ENCODE peak calls at places on chromosomes 13 and 19, in ten cellular contexts. One of them, this sample, is unnamed.

GRCh38 chr19:15104003-15104402 is 3.2 kb upstream of the SYDE1 start:
- DNase-seq in adrenal gland: no peak
- DNase-seq in A549: no peak
- DNase-seq in stimulated activated CD4-positive, alpha-beta T cell treated with anti-CD3 and anti-CD28 coated beads, Interleukin-1b, Interleukin-23, amount 100 ng/mL, for 1 hour: no peak
- DNase-seq in RWPE1: no peak
- DNase-seq in activated naive CD4-positive, alpha-beta T cell treated with anti-CD3 and anti-CD28 coated beads for 36 hours: no peak
- DNase-seq in HEK293T: no peak
- DNase-seq in NCI-H187 treated with DMSO at 0.1 percent for 48 hours: no peak
- DNase-seq in NCI-H1092: no peak
- DNase-seq in NCI-H2029 treated with DMSO at 0.1 percent for 48 hours: no peak
- DNase-seq in this sample: no peak

GRCh38 chr19:54428323-54429175 is 13.3 kb downstream of the TTYH1 start:
- DNase-seq in adrenal gland: no peak
- DNase-seq in A549: no peak
- DNase-seq in HEK293T: no peak
- DNase-seq in RWPE1: no peak
- DNase-seq in NCI-H2029 treated with DMSO at 0.1 percent for 48 hours: no peak
- DNase-seq in activated naive CD4-positive, alpha-beta T cell treated with anti-CD3 and anti-CD28 coated beads for 36 hours: no peak
- DNase-seq in NCI-H187 treated with DMSO at 0.1 percent for 48 hours: no peak
- DNase-seq in stimulated activated CD4-positive, alpha-beta T cell treated with anti-CD3 and anti-CD28 coated beads, Interleukin-1b, Interleukin-23, amount 100 ng/mL, for 1 hour: no peak
- DNase-seq in NCI-H1092: no peak
- DNase-seq in this sample: no peak

GRCh38 chr19:38850976-38851621 is 1.3 kb upstream of the HNRNPL start:
- DNase-seq in NCI-H1092: peak
- DNase-seq in RWPE1: no peak
- DNase-seq in activated naive CD4-positive, alpha-beta T cell treated with anti-CD3 and anti-CD28 coated beads for 36 hours: peak
- DNase-seq in stimulated activated CD4-positive, alpha-beta T cell treated with anti-CD3 and anti-CD28 coated beads, Interleukin-1b, Interleukin-23, amount 100 ng/mL, for 1 hour: no peak
- DNase-seq in A549: no peak
- DNase-seq in HEK293T: no peak
- DNase-seq in NCI-H187 treated with DMSO at 0.1 percent for 48 hours: no peak
- DNase-seq in NCI-H2029 treated with DMSO at 0.1 percent for 48 hours: no peak
- DNase-seq in adrenal gland: peak
- DNase-seq in this sample: peak

GRCh38 chr13:49023441-49023840 is 47.7 kb downstream of the FNDC3A start:
- DNase-seq in stimulated activated CD4-positive, alpha-beta T cell treated with anti-CD3 and anti-CD28 coated beads, Interleukin-1b, Interleukin-23, amount 100 ng/mL, for 1 hour: no peak
- DNase-seq in adrenal gland: no peak
- DNase-seq in activated naive CD4-positive, alpha-beta T cell treated with anti-CD3 and anti-CD28 coated beads for 36 hours: no peak
- DNase-seq in NCI-H187 treated with DMSO at 0.1 percent for 48 hours: no peak
- DNase-seq in HEK293T: no peak
- DNase-seq in A549: no peak
- DNase-seq in NCI-H1092: no peak
- DNase-seq in RWPE1: peak
- DNase-seq in NCI-H2029 treated with DMSO at 0.1 percent for 48 hours: no peak
- DNase-seq in this sample: no peak

GRCh38 chr19:47105874-47106273 is 7.7 kb downstream of the ZC3H4 start:
- DNase-seq in NCI-H2029 treated with DMSO at 0.1 percent for 48 hours: no peak
- DNase-seq in stimulated activated CD4-positive, alpha-beta T cell treated with anti-CD3 and anti-CD28 coated beads, Interleukin-1b, Interleukin-23, amount 100 ng/mL, for 1 hour: no peak
- DNase-seq in HEK293T: no peak
- DNase-seq in A549: no peak
- DNase-seq in adrenal gland: no peak
- DNase-seq in RWPE1: no peak
- DNase-seq in NCI-H1092: no peak
- DNase-seq in activated naive CD4-positive, alpha-beta T cell treated with anti-CD3 and anti-CD28 coated beads for 36 hours: no peak
- DNase-seq in NCI-H187 treated with DMSO at 0.1 percent for 48 hours: no peak
- DNase-seq in this sample: no peak

GRCh38 chr19:18020212-18021067 is 12.5 kb downstream of the ARRDC2 start:
- DNase-seq in RWPE1: no peak
- DNase-seq in NCI-H1092: no peak
- DNase-seq in adrenal gland: peak
- DNase-seq in A549: no peak
- DNase-seq in NCI-H187 treated with DMSO at 0.1 percent for 48 hours: no peak
- DNase-seq in NCI-H2029 treated with DMSO at 0.1 percent for 48 hours: no peak
- DNase-seq in stimulated activated CD4-positive, alpha-beta T cell treated with anti-CD3 and anti-CD28 coated beads, Interleukin-1b, Interleukin-23, amount 100 ng/mL, for 1 hour: no peak
- DNase-seq in HEK293T: no peak
- DNase-seq in activated naive CD4-positive, alpha-beta T cell treated with anti-CD3 and anti-CD28 coated beads for 36 hours: no peak
- DNase-seq in this sample: peak

GRCh38 chr19:45152504-45153338 is 8.1 kb downstream of the NKPD1 start:
- DNase-seq in A549: no peak
- DNase-seq in HEK293T: no peak
- DNase-seq in stimulated activated CD4-positive, alpha-beta T cell treated with anti-CD3 and anti-CD28 coated beads, Interleukin-1b, Interleukin-23, amount 100 ng/mL, for 1 hour: no peak
- DNase-seq in NCI-H1092: no peak
- DNase-seq in activated naive CD4-positive, alpha-beta T cell treated with anti-CD3 and anti-CD28 coated beads for 36 hours: peak
- DNase-seq in RWPE1: no peak
- DNase-seq in adrenal gland: peak
- DNase-seq in NCI-H2029 treated with DMSO at 0.1 percent for 48 hours: peak
- DNase-seq in NCI-H187 treated with DMSO at 0.1 percent for 48 hours: no peak
- DNase-seq in this sample: peak

GRCh38 chr19:54137913-54138776 is 583 bp downstream of the CNOT3 start:
- DNase-seq in NCI-H1092: no peak
- DNase-seq in adrenal gland: no peak
- DNase-seq in activated naive CD4-positive, alpha-beta T cell treated with anti-CD3 and anti-CD28 coated beads for 36 hours: peak
- DNase-seq in A549: no peak
- DNase-seq in RWPE1: no peak
- DNase-seq in NCI-H2029 treated with DMSO at 0.1 percent for 48 hours: no peak
- DNase-seq in HEK293T: no peak
- DNase-seq in stimulated activated CD4-positive, alpha-beta T cell treated with anti-CD3 and anti-CD28 coated beads, Interleukin-1b, Interleukin-23, amount 100 ng/mL, for 1 hour: no peak
- DNase-seq in NCI-H187 treated with DMSO at 0.1 percent for 48 hours: no peak
- DNase-seq in this sample: peak

GRCh38 chr19:58440556-58440955 is 603 bp upstream of the ZNF132 start:
- DNase-seq in NCI-H187 treated with DMSO at 0.1 percent for 48 hours: no peak
- DNase-seq in NCI-H1092: no peak
- DNase-seq in stimulated activated CD4-positive, alpha-beta T cell treated with anti-CD3 and anti-CD28 coated beads, Interleukin-1b, Interleukin-23, amount 100 ng/mL, for 1 hour: no peak
- DNase-seq in NCI-H2029 treated with DMSO at 0.1 percent for 48 hours: no peak
- DNase-seq in A549: no peak
- DNase-seq in RWPE1: no peak
- DNase-seq in adrenal gland: no peak
- DNase-seq in activated naive CD4-positive, alpha-beta T cell treated with anti-CD3 and anti-CD28 coated beads for 36 hours: no peak
- DNase-seq in HEK293T: no peak
- DNase-seq in this sample: no peak

GRCh38 chr13:79722885-79723445 is 242.0 kb downstream of the NDFIP2 start:
- DNase-seq in activated naive CD4-positive, alpha-beta T cell treated with anti-CD3 and anti-CD28 coated beads for 36 hours: no peak
- DNase-seq in A549: no peak
- DNase-seq in NCI-H187 treated with DMSO at 0.1 percent for 48 hours: no peak
- DNase-seq in RWPE1: no peak
- DNase-seq in stimulated activated CD4-positive, alpha-beta T cell treated with anti-CD3 and anti-CD28 coated beads, Interleukin-1b, Interleukin-23, amount 100 ng/mL, for 1 hour: no peak
- DNase-seq in NCI-H1092: no peak
- DNase-seq in HEK293T: no peak
- DNase-seq in NCI-H2029 treated with DMSO at 0.1 percent for 48 hours: no peak
- DNase-seq in adrenal gland: no peak
- DNase-seq in this sample: no peak

This sample was measured in left cardiac atrium.